ENCODE peak calls at places on chromosomes 6 and 20, in nine cellular contexts. L, B, V, F, I, T, D, P and Q are unnamed samples.

GRCh38 chr6:134544737-134545136 is 226.8 kb upstream of the SGK1 start:
- DNase-seq in L (no peak), B (no peak), V (no peak), F (no peak), I (no peak), T (no peak), D (no peak), P (no peak), Q (no peak)

GRCh38 chr6:140462495-140463311 is 1088.3 kb upstream of the CITED2 start:
- DNase-seq in L (no peak), B (peak), V (no peak), F (peak), I (peak), T (no peak), D (peak), P (no peak), Q (no peak)

GRCh38 chr6:157110620-157111019 is 212.7 kb downstream of the TMEM242 start:
- DNase-seq in L (peak), B (peak), V (no peak), F (no peak), I (no peak), T (no peak), D (no peak), P (no peak), Q (no peak)

GRCh38 chr20:208937-209566 is 18.0 kb upstream of the DEFB129 start:
- DNase-seq in L (peak), B (peak), V (peak), F (peak), I (peak), T (peak), D (peak), P (no peak), Q (peak)

GRCh38 chr20:8018928-8019177 is 708 bp downstream of the TMX4 start:
- DNase-seq in L (no peak), B (no peak), V (no peak), F (no peak), I (peak), T (peak), D (no peak), P (no peak), Q (no peak)

GRCh38 chr6:75158176-75158575 is 47.7 kb downstream of the COL12A1 start:
- DNase-seq in L (no peak), B (no peak), V (no peak), F (no peak), I (no peak), T (no peak), D (no peak), P (no peak), Q (no peak)

GRCh38 chr6:20830576-20830975 is 296.3 kb downstream of the CDKAL1 start:
- DNase-seq in L (no peak), B (no peak), V (no peak), F (no peak), I (no peak), T (no peak), D (no peak), P (no peak), Q (no peak)

GRCh38 chr6:139839506-139840156 is 465.2 kb upstream of the CITED2 start:
- DNase-seq in L (peak), B (peak), V (no peak), F (no peak), I (peak), T (no peak), D (no peak), P (no peak), Q (no peak)

GRCh38 chr6:3366596-3367413 is 90.0 kb downstream of the SLC22A23 start:
- DNase-seq in L (no peak), B (no peak), V (no peak), F (no peak), I (no peak), T (no peak), D (no peak), P (no peak), Q (no peak)

GRCh38 chr6:37381579-37381978 is 27.8 kb downstream of the RNF8 start:
- DNase-seq in L (peak), B (peak), V (no peak), F (peak), I (peak), T (peak), D (no peak), P (peak), Q (peak)

GRCh38 chr6:31126416-31127175 is 6.3 kb upstream of the CDSN start:
- DNase-seq in L (no peak), B (no peak), V (no peak), F (no peak), I (no peak), T (no peak), D (no peak), P (no peak), Q (no peak)

GRCh38 chr20:10521068-10521834 is 86.1 kb downstream of the SLX4IP start:
- DNase-seq in L (peak), B (peak), V (no peak), F (peak), I (peak), T (no peak), D (peak), P (no peak), Q (no peak)

GRCh38 chr20:38196592-38196991 is 31.5 kb upstream of the TGM2 start:
- DNase-seq in L (no peak), B (peak), V (no peak), F (no peak), I (peak), T (no peak), D (peak), P (no peak), Q (no peak)

GRCh38 chr6:24520929-24521546 is 26.3 kb downstream of the ALDH5A1 start:
- DNase-seq in L (peak), B (peak), V (no peak), F (peak), I (peak), T (peak), D (no peak), P (peak), Q (peak)

GRCh38 chr6:163324928-163325784 is 89.4 kb upstream of the QKI start:
- DNase-seq in L (peak), B (peak), V (no peak), F (no peak), I (no peak), T (no peak), D (no peak), P (peak), Q (no peak)

GRCh38 chr6:7763896-7764295 is 38.0 kb downstream of the BMP6 start:
- DNase-seq in L (no peak), B (no peak), V (no peak), F (no peak), I (no peak), T (no peak), D (no peak), P (peak), Q (no peak)

GRCh38 chr6:67640462-67640861 is 994.6 kb upstream of the ADGRB3 start:
- DNase-seq in L (no peak), B (no peak), V (no peak), F (no peak), I (no peak), T (no peak), D (no peak), P (no peak), Q (no peak)

GRCh38 chr6:168756009-168756634 is 315.1 kb downstream of the SMOC2 start:
- DNase-seq in L (no peak), B (no peak), V (no peak), F (no peak), I (no peak), T (no peak), D (no peak), P (no peak), Q (no peak)

GRCh38 chr6:75412937-75413662 is 80.5 kb downstream of the FILIP1 start:
- DNase-seq in L (no peak), B (no peak), V (peak), F (no peak), I (no peak), T (no peak), D (no peak), P (no peak), Q (no peak)

GRCh38 chr6:142444800-142445405 is 143.1 kb downstream of the ADGRG6 start:
- DNase-seq in L (no peak), B (no peak), V (peak), F (no peak), I (no peak), T (no peak), D (no peak), P (no peak), Q (no peak)

GRCh38 chr20:46555370-46555956 is 5.0 kb upstream of the OCSTAMP start:
- DNase-seq in L (no peak), B (no peak), V (no peak), F (no peak), I (no peak), T (no peak), D (no peak), P (no peak), Q (no peak)

GRCh38 chr6:128519931-128520435 is 416 bp downstream of the PTPRK start:
- DNase-seq in L (peak), B (peak), V (no peak), F (peak), I (peak), T (peak), D (no peak), P (no peak), Q (peak)

GRCh38 chr6:25332671-25333071 is 53.5 kb downstream of the CARMIL1 start:
- DNase-seq in L (no peak), B (no peak), V (no peak), F (no peak), I (no peak), T (no peak), D (no peak), P (no peak), Q (no peak)

GRCh38 chr6:75922226-75922625 is 150.2 kb downstream of the IMPG1 start:
- DNase-seq in L (no peak), B (peak), V (no peak), F (peak), I (peak), T (no peak), D (no peak), P (no peak), Q (no peak)

GRCh38 chr6:43821101-43821886 is 51.3 kb downstream of the VEGFA start:
- DNase-seq in L (no peak), B (no peak), V (no peak), F (no peak), I (no peak), T (no peak), D (no peak), P (no peak), Q (no peak)

GRCh38 chr6:148193063-148193680 is 149.5 kb upstream of the SASH1 start:
- DNase-seq in L (no peak), B (peak), V (no peak), F (peak), I (peak), T (no peak), D (no peak), P (no peak), Q (no peak)